ENCODE peak calls at places on chromosomes 13 and 19, in four cellular contexts. C is ovary, S is A549, M is spleen. V is an unnamed sample.

GRCh38 chr13:111880185-111880584 is 186.8 kb upstream of the SOX1 start:
- DNase-seq in S (no peak), C (no peak), M (no peak), V (peak; percentile 11)

GRCh38 chr13:44765076-44765475 is 188.9 kb upstream of the TSC22D1 start:
- DNase-seq in M (no peak), C (no peak), S (no peak), V (no peak)

GRCh38 chr19:444677-445210 is 16.1 kb downstream of the SHC2 start:
- DNase-seq in S (no peak), M (no peak), C (no peak), V (peak; percentile 39)

GRCh38 chr19:5961969-5962945 is 15.7 kb downstream of the RANBP3 start:
- DNase-seq in S (no peak), M (peak; percentile 87), C (no peak), V (peak; percentile 87)

GRCh38 chr13:94921181-94921580 is 208.8 kb upstream of the SOX21 start:
- DNase-seq in C (no peak), M (peak; percentile 27), S (no peak), V (no peak)

GRCh38 chr13:45282994-45283393 is 58.0 kb downstream of the TPT1 start:
- DNase-seq in S (no peak), C (no peak), M (no peak), V (no peak)

GRCh38 chr13:49022472-49023144 is 46.9 kb downstream of the FNDC3A start:
- DNase-seq in C (no peak), S (no peak), M (no peak), V (no peak)

GRCh38 chr13:64130170-64130569 is 2714.5 kb upstream of the PCDH20 start:
- DNase-seq in M (peak; percentile 29), C (no peak), S (no peak), V (no peak)

GRCh38 chr13:41401371-41401770 is 56.0 kb upstream of the RGCC start:
- DNase-seq in C (no peak), S (peak; percentile 5), M (no peak), V (no peak)

GRCh38 chr19:912181-913079 is 589 bp downstream of the R3HDM4 start:
- DNase-seq in S (no peak), C (peak; percentile 62), M (peak; percentile 89), V (no peak)

GRCh38 chr19:3455960-3456601 is 24.2 kb downstream of the SMIM24 start:
- DNase-seq in S (peak; percentile 51), M (no peak), C (no peak), V (no peak)

GRCh38 chr19:15244106-15244803 is 12.0 kb upstream of the EPHX3 start:
- DNase-seq in C (no peak), S (no peak), M (no peak), V (no peak)

GRCh38 chr19:15243236-15243957 is 11.1 kb upstream of the EPHX3 start:
- DNase-seq in M (no peak), S (no peak), C (no peak), V (no peak)

GRCh38 chr19:15246198-15246481 is 13.9 kb upstream of the EPHX3 start:
- DNase-seq in C (no peak), S (no peak), M (no peak), V (no peak)

GRCh38 chr19:15245370-15246197 is 13.3 kb upstream of the EPHX3 start:
- DNase-seq in S (no peak), C (no peak), M (no peak), V (no peak)

GRCh38 chr19:15244808-15245207 is 12.6 kb upstream of the EPHX3 start:
- DNase-seq in C (no peak), M (no peak), S (no peak), V (no peak)
- H3K27ac ChIP-seq in C (no peak overlapping the region), M (no peak overlapping the region), S (no peak overlapping the region), V (no peak overlapping the region)

DNA sequence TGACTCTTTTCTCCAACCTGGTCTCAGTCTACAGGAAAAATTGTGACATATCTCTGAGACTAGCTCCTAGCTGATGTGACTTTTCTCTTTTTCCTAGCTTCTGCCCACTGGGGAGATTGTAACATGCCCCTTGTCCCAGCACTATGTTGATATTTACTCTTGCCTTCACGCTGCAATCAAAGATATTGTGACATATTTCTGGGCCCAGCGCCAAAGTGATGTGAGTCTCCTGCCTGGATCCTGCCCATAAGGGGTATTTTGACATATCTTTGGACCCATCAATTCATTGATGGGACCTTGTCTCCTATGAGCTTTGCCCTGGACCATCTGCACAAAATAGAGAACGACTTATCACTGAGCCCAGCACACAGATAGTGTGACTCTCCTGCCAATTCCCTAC is 41.1 kb downstream of the ZNF729 start:
- DNase-seq in S (no peak), M (no peak), C (no peak), V (no peak)
- TF ChIP-seq POLR2A in S (no peak), M (no peak), C (no peak), V (no peak)

GRCh38 chr19:11984986-11985385 is 20.1 kb downstream of the ZNF763 start:
- DNase-seq in M (no peak), S (no peak), C (no peak), V (no peak)
- TF ChIP-seq CTCF in M (no peak), S (no peak), C (no peak), V (no peak)

GRCh38 chr19:2424686-2425621 is 2.4 kb downstream of the TIMM13 start:
- DNase-seq in M (peak; percentile 86), S (no peak), C (peak; percentile 66), V (peak; percentile 47)
- H3K27ac ChIP-seq in M (peak overlapping the region; percentile 80), S (no peak overlapping the region), C (peak overlapping the region; percentile 25), V (no peak overlapping the region)

GRCh38 chr19:49014123-49014869 is 2.6 kb downstream of the LHB start:
- DNase-seq in M (no peak), C (no peak), S (no peak), V (no peak)
- TF ChIP-seq POLR2A in M (no peak), C (no peak), S (no peak), V (no peak)

GRCh38 chr19:53037101-53038097 is 7.1 kb upstream of the ERVV-2 start:
- DNase-seq in C (no peak), S (no peak), M (peak; percentile 70), V (no peak)
- TF ChIP-seq CTCF in C (no peak), S (no peak), M (no peak), V (no peak)